ENCODE peak calls at places on chromosomes 1 and 21, in five cellular contexts. T, O, D, S and F are unnamed samples.

GRCh38 chr1:43853161-43853921 is 80.3 kb upstream of the ARTN start:
- DNase-seq in D (no peak), S (no peak), O (peak; percentile 83), T (no peak), F (no peak)

GRCh38 chr1:54575605-54576004 is 27.6 kb downstream of the ACOT11 start:
- DNase-seq in T (no peak), O (no peak), S (no peak), D (no peak), F (no peak)

GRCh38 chr1:239250353-239251035 is 135.9 kb upstream of the CHRM3 start:
- DNase-seq in T (no peak), D (no peak), S (no peak), O (no peak), F (no peak)

GRCh38 chr21:42959754-42960153 is 14.6 kb upstream of the PKNOX1 start:
- DNase-seq in S (peak; percentile 82), D (peak; percentile 81), T (no peak), O (no peak), F (no peak)

GRCh38 chr1:19445417-19446342 is 39.7 kb downstream of the CAPZB start:
- DNase-seq in T (peak; percentile 44), O (peak; percentile 63), S (no peak), D (no peak), F (no peak)

GRCh38 chr1:50368179-50369007 is 54.9 kb downstream of the DMRTA2 start:
- DNase-seq in T (peak; percentile 32), D (no peak), S (peak; percentile 77), O (no peak), F (no peak)

GRCh38 chr1:179025975-179026812 is 500 bp downstream of the FAM20B start:
- DNase-seq in D (peak; percentile 18), T (peak; percentile 77), O (peak; percentile 90), S (peak; percentile 78), F (no peak)

GRCh38 chr21:27480841-27481261 is 514.0 kb upstream of the ADAMTS5 start:
- DNase-seq in S (no peak), D (no peak), T (no peak), O (no peak), F (no peak)

GRCh38 chr1:17745564-17745955 is 9.6 kb upstream of the ACTL8 start:
- DNase-seq in S (no peak), D (no peak), O (no peak), T (no peak), F (no peak)

GRCh38 chr1:64080947-64081562 is 122.4 kb upstream of the UBE2U start:
- DNase-seq in S (no peak), T (no peak), D (no peak), O (no peak), F (no peak)

GRCh38 chr1:211928993-211929637 is 98.6 kb upstream of the LPGAT1 start:
- DNase-seq in T (peak; percentile 51), S (no peak), O (no peak), D (no peak), F (no peak)

GRCh38 chr1:234229676-234230075 is 143.6 kb upstream of the COA6 start:
- DNase-seq in O (no peak), S (no peak), D (no peak), T (no peak), F (no peak)

GRCh38 chr1:160032165-160032827 is 506 bp upstream of the PIGM start:
- DNase-seq in T (peak; percentile 55), S (no peak), D (no peak), O (no peak), F (no peak)

GRCh38 chr1:160781914-160782689 is 13.9 kb upstream of the LY9 start:
- DNase-seq in T (no peak), O (no peak), D (no peak), S (no peak), F (no peak)

GRCh38 chr21:20997308-20997632 is 939 bp upstream of the NCAM2 start:
- DNase-seq in D (no peak), S (peak; percentile 36), T (no peak), O (no peak), F (no peak)

GRCh38 chr1:236795757-236796719 is 946 bp downstream of the MTR start:
- DNase-seq in O (no peak), D (no peak), S (no peak), T (no peak), F (no peak)

GRCh38 chr1:151756291-151756690 is 7.0 kb downstream of the MRPL9 start:
- DNase-seq in S (no peak), T (no peak), D (no peak), O (no peak), F (no peak)

GRCh38 chr1:159921700-159922498 is 3.4 kb downstream of the TAGLN2 start:
- DNase-seq in O (no peak), S (no peak), D (no peak), T (no peak), F (no peak)

GRCh38 chr1:175193339-175193950 is 869 bp upstream of the KIAA0040 start:
- DNase-seq in S (no peak), T (no peak), D (no peak), O (no peak), F (no peak)

GRCh38 chr1:65253800-65254319 is 55.5 kb upstream of the DNAJC6 start:
- DNase-seq in O (no peak), D (no peak), T (peak; percentile 9), S (no peak), F (no peak)

GRCh38 chr1:16718908-16719533 is 21.3 kb upstream of the RNU1-4 start:
- DNase-seq in D (no peak), S (peak; percentile 25), T (no peak), O (no peak), F (no peak)

GRCh38 chr1:185556551-185556950 is 177.6 kb upstream of the HMCN1 start:
- DNase-seq in O (no peak), D (no peak), T (no peak), S (no peak), F (no peak)

GRCh38 chr1:219415433-219415832 is 197.5 kb downstream of the ZC3H11B start:
- DNase-seq in T (no peak), S (no peak), O (no peak), D (no peak), F (no peak)

GRCh38 chr1:200317236-200317635 is 92.6 kb downstream of the ZNF281 start:
- DNase-seq in T (no peak), O (no peak), S (no peak), D (no peak), F (no peak)

GRCh38 chr1:226349801-226350503 is 41.0 kb upstream of the LIN9 start:
- DNase-seq in D (no peak), T (no peak), S (no peak), O (no peak), F (no peak)

GRCh38 chr1:240115831-240116230 is 24.1 kb downstream of the FMN2 start:
- DNase-seq in D (no peak), O (no peak), S (no peak), T (no peak), F (no peak)

GRCh38 chr1:181099152-181100014 is 10.9 kb downstream of the IER5 start:
- DNase-seq in D (no peak), O (no peak), T (no peak), S (no peak), F (no peak)

GRCh38 chr1:197744979-197745378 is 30.3 kb downstream of the DENND1B start:
- DNase-seq in D (no peak), T (no peak), O (no peak), S (no peak), F (no peak)

GRCh38 chr1:196078691-196079090 is 529.5 kb downstream of the KCNT2 start:
- DNase-seq in S (no peak), T (peak; percentile 9), O (no peak), D (no peak), F (no peak)

GRCh38 chr1:52203935-52204625 is 62.2 kb downstream of the ZFYVE9 start:
- DNase-seq in O (no peak), D (no peak), S (no peak), T (no peak), F (no peak)

GRCh38 chr1:52210044-52210443 is 68.2 kb downstream of the ZFYVE9 start:
- DNase-seq in S (no peak), T (no peak), D (no peak), O (no peak), F (no peak)

GRCh38 chr1:52209429-52209828 is 67.5 kb downstream of the ZFYVE9 start:
- DNase-seq in S (no peak), T (no peak), O (no peak), D (no peak), F (no peak)

GRCh38 chr1:52204696-52205095 is 62.8 kb downstream of the ZFYVE9 start:
- DNase-seq in O (no peak), S (no peak), D (no peak), T (no peak), F (no peak)
- H3K27ac ChIP-seq in O (no peak overlapping the region), S (no peak overlapping the region), D (no peak overlapping the region), T (no peak overlapping the region), F (no peak overlapping the region)

GRCh38 chr1:67632356-67632755 is 52.6 kb upstream of the GADD45A start:
- DNase-seq in O (no peak), T (no peak), D (no peak), S (no peak), F (no peak)
- H3K27ac ChIP-seq in O (no peak overlapping the region), T (no peak overlapping the region), D (no peak overlapping the region), S (no peak overlapping the region), F (no peak overlapping the region)

DNA sequence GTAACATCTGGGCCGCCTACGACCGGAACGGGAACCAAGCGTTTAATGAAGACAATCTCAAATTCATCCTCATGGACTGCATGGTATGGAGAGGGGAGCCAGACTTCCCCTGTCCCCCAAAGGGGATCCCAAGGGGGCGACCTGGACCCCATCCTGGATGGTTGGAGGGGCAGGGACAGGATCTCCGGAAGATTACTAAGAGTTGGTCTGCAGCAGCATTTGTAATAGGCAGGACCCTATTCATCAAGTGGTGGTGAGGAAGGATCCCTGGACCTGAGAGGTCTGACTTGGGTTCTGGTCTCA is 712 bp downstream of the LAMTOR2 start:
- DNase-seq in T (no peak), S (no peak), D (no peak), O (no peak), F (no peak)
- H3K27ac ChIP-seq in T (peak overlapping the region; percentile 97), S (no peak overlapping the region), D (no peak overlapping the region), O (peak overlapping the region; percentile 85), F (peak overlapping the region; percentile 95)

DNA sequence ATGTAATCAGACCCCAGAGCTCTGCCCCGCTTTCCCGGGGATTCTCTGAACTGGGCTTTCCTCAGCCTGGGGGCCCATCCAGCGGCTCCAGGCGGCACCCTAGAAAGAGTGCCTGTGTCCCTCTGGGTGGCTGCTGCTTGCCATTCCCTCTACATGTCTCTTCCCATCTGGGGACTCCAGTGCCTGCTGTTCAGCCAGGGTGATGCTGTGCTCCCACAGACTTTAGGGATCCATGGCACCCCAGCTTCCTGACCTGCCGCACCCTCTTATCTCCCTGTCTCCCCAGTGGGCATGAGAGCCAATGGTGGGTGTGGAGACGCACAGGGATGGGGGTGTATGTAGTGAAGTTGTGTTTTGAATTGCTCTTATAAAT is 16.2 kb downstream of the TRAPPC10 start:
- DNase-seq in T (no peak), O (no peak), D (no peak), S (no peak), F (no peak)
- H3K27ac ChIP-seq in T (no peak overlapping the region), O (no peak overlapping the region), D (no peak overlapping the region), S (no peak overlapping the region), F (no peak overlapping the region)